ENCODE peak calls at places on chromosomes 12 and 14, in four cellular contexts. F, B, Y and W are unnamed samples.
A peak's percentile ranks its signal among the peaks of the same experiment; 100 is the strongest.

GRCh38 chr12:118582863-118583262 is 206.5 kb downstream of the SUDS3 start:
- DNase-seq in F (no peak), B (no peak), Y (no peak), W (no peak)

GRCh38 chr12:89846473-89846872 is 137.8 kb upstream of the ATP2B1 start:
- DNase-seq in F (no peak), B (no peak), Y (no peak), W (no peak)

GRCh38 chr12:43453761-43454160 is 98.2 kb downstream of the ADAMTS20 start:
- DNase-seq in F (no peak), B (no peak), Y (no peak), W (no peak)

GRCh38 chr12:91316825-91317224 is 134.2 kb upstream of the DCN start:
- DNase-seq in F (no peak), B (no peak), Y (no peak), W (peak; percentile 69)

GRCh38 chr12:22266101-22266500 is 68.4 kb downstream of the ST8SIA1 start:
- DNase-seq in F (no peak), B (no peak), Y (no peak), W (no peak)

GRCh38 chr12:34398706-34399630 is 376.7 kb downstream of the ALG10 start:
- DNase-seq in F (no peak), B (peak; percentile 3), Y (peak; percentile 0), W (no peak)

GRCh38 chr12:87995581-87996178 is 33.5 kb downstream of the C12orf50 start:
- DNase-seq in F (no peak), B (peak; percentile 67), Y (no peak), W (peak; percentile 78)

GRCh38 chr14:20499108-20499507 is 6.2 kb upstream of the RNASE10 start:
- DNase-seq in F (no peak), B (no peak), Y (no peak), W (no peak)

GRCh38 chr12:79886917-79887519 is 47.9 kb downstream of the PPP1R12A start:
- DNase-seq in F (no peak), B (no peak), Y (no peak), W (peak; percentile 67)

GRCh38 chr12:49462103-49462739 is 76.6 kb upstream of the KCNH3 start:
- DNase-seq in F (no peak), B (no peak), Y (no peak), W (no peak)

GRCh38 chr14:38592764-38593442 is 337.0 kb upstream of the CLEC14A start:
- DNase-seq in F (no peak), B (no peak), Y (no peak), W (no peak)

GRCh38 chr12:108482717-108483212 is 32.3 kb upstream of the FICD start:
- DNase-seq in F (no peak), B (no peak), Y (no peak), W (no peak)

GRCh38 chr14:37021406-37021805 is 151.0 kb downstream of the SLC25A21 start:
- DNase-seq in F (no peak), B (no peak), Y (no peak), W (no peak)

GRCh38 chr12:113334786-113335539 is at the start of gene SLC8B1:
- DNase-seq in F (peak; percentile 89), B (peak; percentile 95), Y (peak; percentile 71), W (peak; percentile 81)